ENCODE peak calls at places on chromosomes 2 and 18, in nine cellular contexts. H is lung; R is SK-N-SH; Z is transverse colon; C is A673; P is cardiac muscle cell; L is ovary; N is RWPE2; Q is CD8-positive, alpha-beta T cell. J is an unnamed sample.

GRCh38 chr18:55387139-55387984 is 200.6 kb downstream of the TCF4 start:
- DNase-seq in H (no peak), R (no peak), Z (no peak), C (no peak), P (no peak), L (no peak), N (no peak), Q (no peak), J (no peak)

GRCh38 chr2:44912660-44913059 is 28.8 kb upstream of the SIX3 start:
- DNase-seq in H (no peak), R (no peak), Z (no peak), C (no peak), P (peak; percentile 80), L (no peak), N (no peak), Q (no peak), J (no peak)

GRCh38 chr18:967037-967576 is 62.4 kb downstream of the ADCYAP1 start:
- DNase-seq in H (no peak), R (no peak), Z (no peak), C (no peak), P (peak; percentile 60), L (no peak), N (no peak), Q (no peak), J (no peak)

GRCh38 chr2:68155618-68156017 is 2.1 kb upstream of the PNO1 start:
- DNase-seq in H (no peak), R (no peak), Z (no peak), C (no peak), P (no peak), L (no peak), N (no peak), Q (no peak), J (no peak)

GRCh38 chr2:189318761-189319160 is 122.5 kb upstream of the WDR75 start:
- DNase-seq in H (no peak), R (peak; percentile 36), Z (no peak), C (no peak), P (no peak), L (no peak), N (no peak), Q (no peak), J (no peak)

GRCh38 chr2:109375131-109375561 is 238.6 kb downstream of the SEPTIN10 start:
- DNase-seq in H (no peak), R (peak; percentile 5), Z (no peak), C (no peak), P (no peak), L (no peak), N (peak; percentile 46), Q (no peak), J (no peak)

GRCh38 chr2:97688062-97688827 is 18.7 kb downstream of the C2orf92 start:
- DNase-seq in H (no peak), R (no peak), Z (no peak), C (no peak), P (no peak), L (no peak), N (no peak), Q (no peak), J (no peak)

GRCh38 chr2:161414385-161415040 is 1.6 kb upstream of the TBR1 start:
- DNase-seq in H (no peak), R (peak; percentile 80), Z (peak; percentile 22), C (no peak), P (peak; percentile 53), L (no peak), N (no peak), Q (no peak), J (no peak)

GRCh38 chr2:191675807-191676667 is 1.9 kb upstream of the NABP1 start:
- DNase-seq in H (no peak), R (no peak), Z (peak; percentile 69), C (peak; percentile 91), P (no peak), L (no peak), N (no peak), Q (peak; percentile 46), J (no peak)

GRCh38 chr2:66925128-66925527 is 472.0 kb upstream of the ETAA1 start:
- DNase-seq in H (no peak), R (no peak), Z (no peak), C (no peak), P (peak; percentile 67), L (no peak), N (no peak), Q (no peak), J (no peak)

GRCh38 chr2:191155608-191156071 is 4.8 kb upstream of the STAT4 start:
- DNase-seq in H (no peak), R (peak; percentile 48), Z (no peak), C (peak; percentile 60), P (peak; percentile 73), L (no peak), N (no peak), Q (peak; percentile 5), J (no peak)

GRCh38 chr2:60495226-60495625 is 58.2 kb downstream of the BCL11A start:
- DNase-seq in H (no peak), R (no peak), Z (peak; percentile 70), C (no peak), P (no peak), L (no peak), N (no peak), Q (no peak), J (no peak)

GRCh38 chr2:237408280-237408679 is 5.7 kb downstream of the COL6A3 start:
- DNase-seq in H (no peak), R (no peak), Z (no peak), C (no peak), P (peak; percentile 64), L (no peak), N (no peak), Q (no peak), J (no peak)

GRCh38 chr18:7370375-7370774 is 139.5 kb downstream of the LRRC30 start:
- DNase-seq in H (no peak), R (peak; percentile 40), Z (no peak), C (no peak), P (peak; percentile 46), L (no peak), N (no peak), Q (no peak), J (no peak)

GRCh38 chr2:10478916-10479315 is 30.8 kb upstream of the ODC1 start:
- DNase-seq in H (no peak), R (no peak), Z (no peak), C (no peak), P (no peak), L (no peak), N (no peak), Q (no peak), J (no peak)

GRCh38 chr2:133240505-133241230 is 327.6 kb downstream of the NCKAP5 start:
- DNase-seq in H (no peak), R (no peak), Z (no peak), C (peak; percentile 85), P (no peak), L (no peak), N (no peak), Q (no peak), J (no peak)

GRCh38 chr2:131404794-131405193 is 40.8 kb upstream of the RAB6D start:
- DNase-seq in H (no peak), R (no peak), Z (no peak), C (no peak), P (no peak), L (no peak), N (no peak), Q (no peak), J (no peak)
- H3K27me3 ChIP-seq in H (no peaks in the 10 kb centered on the region), R (no peaks in the 10 kb centered on the region), Z (peaks cover 19% of the 10 kb centered on the region), C (peaks cover 80% of the 10 kb centered on the region), P (peaks cover 16% of the 10 kb centered on the region), L (no peaks in the 10 kb centered on the region), N (peaks cover 30% of the 10 kb centered on the region), Q (no peaks in the 10 kb centered on the region), J (peaks cover 33% of the 10 kb centered on the region)

GRCh38 chr2:30654404-30654803 is 152.8 kb downstream of the CAPN13 start:
- DNase-seq in H (no peak), R (no peak), Z (no peak), C (no peak), P (no peak), L (no peak), N (no peak), Q (no peak), J (no peak)
- H3K27ac ChIP-seq in H (no peak overlapping the region), R (no peak overlapping the region), Z (no peak overlapping the region), C (no peak overlapping the region), P (no peak overlapping the region), L (no peak overlapping the region), N (no peak overlapping the region), Q (no peak overlapping the region), J (no peak overlapping the region)

GRCh38 chr2:70944291-70944690 is 8.6 kb downstream of the ATP6V1B1 start:
- DNase-seq in H (no peak), R (no peak), Z (no peak), C (no peak), P (no peak), L (peak; percentile 7), N (no peak), Q (no peak), J (no peak)

GRCh38 chr2:70948350-70949003 is 12.8 kb downstream of the ATP6V1B1 start:
- DNase-seq in H (peak; percentile 80), R (peak; percentile 87), Z (peak; percentile 80), C (peak; percentile 86), P (peak; percentile 79), L (peak; percentile 82), N (no peak), Q (peak; percentile 66), J (peak; percentile 67)

GRCh38 chr2:70946832-70947442 is 11.2 kb downstream of the ATP6V1B1 start:
- DNase-seq in H (no peak), R (peak; percentile 71), Z (peak; percentile 56), C (peak; percentile 72), P (peak; percentile 70), L (peak; percentile 52), N (no peak), Q (peak; percentile 19), J (no peak)

GRCh38 chr2:70949086-70949485 is 13.4 kb downstream of the ATP6V1B1 start:
- DNase-seq in H (no peak), R (no peak), Z (no peak), C (no peak), P (no peak), L (no peak), N (no peak), Q (no peak), J (no peak)

GRCh38 chr2:70947556-70948184 is 12.0 kb downstream of the ATP6V1B1 start:
- DNase-seq in H (no peak), R (peak; percentile 7), Z (no peak), C (no peak), P (peak; percentile 58), L (no peak), N (no peak), Q (no peak), J (no peak)
- H3K27me3 ChIP-seq in H (no peaks in the 10 kb centered on the region), R (no peaks in the 10 kb centered on the region), Z (peaks cover 34% of the 10 kb centered on the region), C (no peaks in the 10 kb centered on the region), P (peaks cover 63% of the 10 kb centered on the region), L (no peaks in the 10 kb centered on the region), N (peaks cover 3% of the 10 kb centered on the region), Q (no peaks in the 10 kb centered on the region), J (no peaks in the 10 kb centered on the region)

DNA sequence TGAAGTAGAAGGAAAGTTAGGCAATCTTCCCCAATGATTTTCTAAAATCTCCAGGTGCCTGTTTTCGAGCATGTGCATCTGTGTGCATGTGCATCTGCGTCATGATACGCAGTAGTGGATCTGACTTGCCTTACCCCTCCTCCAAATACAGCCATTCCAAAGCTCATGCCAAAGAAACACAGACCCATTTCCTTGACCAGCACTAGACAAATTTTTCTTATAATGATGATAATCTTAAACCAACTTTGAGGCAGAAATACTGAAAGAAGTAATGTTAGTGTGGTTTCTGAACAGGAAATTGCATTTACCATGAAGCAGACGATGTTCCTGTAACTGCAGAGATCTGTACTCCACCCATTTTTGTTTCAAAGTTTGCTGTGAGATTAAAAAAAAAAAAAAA is 25.7 kb downstream of the CYTIP start:
- DNase-seq in H (no peak), R (no peak), Z (no peak), C (no peak), P (no peak), L (no peak), N (no peak), Q (no peak), J (no peak)
- H3K27ac ChIP-seq in H (peak overlapping the region; percentile 85), R (no peak overlapping the region), Z (peak overlapping the region; percentile 35), C (no peak overlapping the region), P (no peak overlapping the region), L (no peak overlapping the region), N (no peak overlapping the region), Q (peak overlapping the region; percentile 66), J (no peak overlapping the region)

J was measured in dorsolateral prefrontal cortex.